ENCODE peak calls at places on chromosomes 6 and 20, in six cellular contexts. F is H54; B is Peyer's patch; U is stimulated activated CD4-positive, alpha-beta T cell treated with anti-CD3 and anti-CD28 coated beads, Interleukin-2, amount 100 ng/mL, for 48 hours; A is NCI-H748 treated with DMSO at 0.1 percent for 48 hours; T is activated CD4-positive, alpha-beta T cell treated with anti-CD3 and anti-CD28 coated beads, Interleukin-2, amount 50 U/mL, for 24 hours. G is an unnamed sample.

GRCh38 chr20:50957276-50957675 is 1.1 kb downstream of the DPM1 start:
- DNase-seq in F (no peak), B (no peak), U (no peak), A (no peak), T (no peak), G (no peak)

GRCh38 chr6:13848553-13849150 is 34.3 kb upstream of the MCUR1 start:
- DNase-seq in F (no peak), B (no peak), U (no peak), A (peak; percentile 41), T (no peak), G (no peak)

GRCh38 chr6:12115001-12115400 is 102.9 kb downstream of the HIVEP1 start:
- DNase-seq in F (no peak), B (no peak), U (no peak), A (no peak), T (no peak), G (no peak)

GRCh38 chr20:10581823-10582222 is 92.0 kb downstream of the JAG1 start:
- DNase-seq in F (no peak), B (no peak), U (no peak), A (no peak), T (no peak), G (no peak)

GRCh38 chr6:12584631-12585405 is 131.7 kb upstream of the PHACTR1 start:
- DNase-seq in F (no peak), B (no peak), U (no peak), A (no peak), T (no peak), G (no peak)

GRCh38 chr6:73362358-73362757 is at the start of gene KHDC3L:
- DNase-seq in F (no peak), B (no peak), U (no peak), A (no peak), T (no peak), G (no peak)

GRCh38 chr20:45044084-45044573 is 56.8 kb downstream of the KCNS1 start:
- DNase-seq in F (peak; percentile 24), B (no peak), U (no peak), A (peak; percentile 12), T (no peak), G (peak; percentile 64)

GRCh38 chr6:42952389-42952788 is 8.2 kb upstream of the GNMT start:
- DNase-seq in F (no peak), B (no peak), U (no peak), A (no peak), T (no peak), G (no peak)

GRCh38 chr6:11969092-11969491 is 43.0 kb upstream of the HIVEP1 start:
- DNase-seq in F (no peak), B (no peak), U (no peak), A (no peak), T (no peak), G (no peak)

GRCh38 chr20:2297352-2297717 is 1.5 kb downstream of the TGM3 start:
- DNase-seq in F (no peak), B (no peak), U (no peak), A (no peak), T (no peak), G (no peak)

GRCh38 chr6:133247581-133247980 is 6.4 kb downstream of the EYA4 start:
- DNase-seq in F (no peak), B (no peak), U (no peak), A (no peak), T (no peak), G (no peak)

GRCh38 chr6:128528241-128528640 is 7.8 kb upstream of the PTPRK start:
- DNase-seq in F (no peak), B (no peak), U (no peak), A (no peak), T (no peak), G (no peak)

GRCh38 chr20:19947611-19948264 is 69.4 kb upstream of the NAA20 start:
- DNase-seq in F (peak; percentile 20), B (no peak), U (no peak), A (no peak), T (no peak), G (no peak)

GRCh38 chr6:17729223-17730077 is 22.7 kb upstream of the NUP153 start:
- DNase-seq in F (no peak), B (no peak), U (no peak), A (no peak), T (no peak), G (no peak)

GRCh38 chr20:32354592-32355416 is 3.3 kb upstream of the ASXL1 start:
- DNase-seq in F (peak; percentile 28), B (no peak), U (peak; percentile 14), A (no peak), T (no peak), G (no peak)